ENCODE peak calls at places on chromosome 22, in four cellular contexts. F is A549, L is AG08396, W is BE2C. O is an unnamed sample.

GRCh38 chr22:26471522-26471921 is 12.1 kb downstream of the HPS4 start:
- DNase-seq in F (peak), L (peak), W (no peak), O (peak)

GRCh38 chr22:26432619-26433311 is 3.7 kb downstream of the ASPHD2 start:
- DNase-seq in F (no peak), L (no peak), W (no peak), O (no peak)

GRCh38 chr22:44764974-44765373 is 12.6 kb downstream of the ARHGAP8 start:
- DNase-seq in F (no peak), L (no peak), W (no peak), O (no peak)

GRCh38 chr22:45880732-45881523 is 96.0 kb downstream of the WNT7B start:
- DNase-seq in F (no peak), L (no peak), W (peak), O (no peak)

GRCh38 chr22:25488244-25489020 is 76.0 kb upstream of the GRK3 start:
- DNase-seq in F (peak), L (peak), W (peak), O (peak)

GRCh38 chr22:35538801-35539321 is 1.8 kb upstream of the RASD2 start:
- DNase-seq in F (peak), L (peak), W (peak), O (no peak)

GRCh38 chr22:41598081-41598480 is 8.4 kb upstream of the PMM1 start:
- DNase-seq in F (no peak), L (peak), W (no peak), O (peak)

GRCh38 chr22:46106279-46107022 is 43.9 kb upstream of the PPARA start:
- DNase-seq in F (no peak), L (no peak), W (peak), O (no peak)

O was measured in Caki2.